ENCODE peak calls at places on chromosomes 3 and 15, in six cellular contexts. L is mucosa of descending colon, K is HFFc6, C is H54, T is fibroblast of lung, X is ovary. Y is an unnamed sample.

GRCh38 chr15:79315623-79316328 is 4.9 kb downstream of the TMED3 start:
- DNase-seq in L (no peak), K (no peak), C (no peak), T (no peak), X (no peak), Y (no peak)

GRCh38 chr3:16302082-16302631 is 37.1 kb downstream of the OXNAD1 start:
- DNase-seq in L (no peak), K (no peak), C (no peak), T (no peak), X (no peak), Y (no peak)

GRCh38 chr3:194125474-194125873 is 10.5 kb upstream of the HES1 start:
- DNase-seq in L (no peak), K (no peak), C (no peak), T (no peak), X (no peak), Y (no peak)

GRCh38 chr3:125351814-125352456 is 23.2 kb downstream of the ZNF148 start:
- DNase-seq in L (no peak), K (peak), C (no peak), T (peak), X (no peak), Y (no peak)

GRCh38 chr3:47298439-47298838 is 15.7 kb downstream of the KLHL18 start:
- DNase-seq in L (no peak), K (no peak), C (no peak), T (no peak), X (no peak), Y (no peak)

GRCh38 chr3:72924055-72924454 is 36.2 kb downstream of the GXYLT2 start:
- DNase-seq in L (no peak), K (no peak), C (no peak), T (no peak), X (no peak), Y (no peak)

GRCh38 chr3:133381346-133382109 is 18.3 kb upstream of the BFSP2 start:
- DNase-seq in L (no peak), K (no peak), C (no peak), T (no peak), X (no peak), Y (no peak)

GRCh38 chr15:90481023-90481422 is 48.7 kb upstream of the CRTC3 start:
- DNase-seq in L (no peak), K (no peak), C (no peak), T (peak), X (no peak), Y (peak)

GRCh38 chr3:47161983-47162694 is 1.8 kb downstream of the SETD2 start:
- DNase-seq in L (no peak), K (no peak), C (no peak), T (no peak), X (no peak), Y (no peak)

GRCh38 chr15:66505430-66505811 is 295 bp downstream of the ZWILCH start:
- DNase-seq in L (no peak), K (peak), C (no peak), T (peak), X (no peak), Y (no peak)

GRCh38 chr3:126468028-126468891 is 7.4 kb downstream of the ZXDC start:
- DNase-seq in L (no peak), K (no peak), C (no peak), T (no peak), X (no peak), Y (no peak)

Y was measured in activated T-cell treated with anti-CD3 and anti-CD28 coated beads, Interleukin-2, amount 50 U/mL, for 4 hours.